ENCODE peak calls at places on chromosomes 13 and 19, in four cellular contexts. L is kidney epithelial cell, K is germinal center, N is iris pigment epithelial cell. P is an unnamed sample.

GRCh38 chr13:34779171-34779570 is 162.9 kb upstream of the NBEA start:
- DNase-seq in K (no peak), L (no peak), N (peak; percentile 1), P (no peak)

GRCh38 chr13:59364508-59365187 is 799.1 kb downstream of the DIAPH3 start:
- DNase-seq in L (no peak), K (no peak), N (no peak), P (no peak)

GRCh38 chr13:100175803-100176182 is 86.9 kb downstream of the PCCA start:
- DNase-seq in L (no peak), N (no peak), K (no peak), P (no peak)

GRCh38 chr19:690203-690602 is 5.0 kb downstream of the PRSS57 start:
- DNase-seq in N (no peak), L (no peak), K (no peak), P (no peak)

GRCh38 chr19:58429745-58430144 is 10.2 kb downstream of the ZNF132 start:
- DNase-seq in N (no peak), L (no peak), K (no peak), P (no peak)

GRCh38 chr19:38263696-38264485 is 482 bp upstream of the SPINT2 start:
- DNase-seq in K (peak; percentile 94), N (peak; percentile 23), L (peak; percentile 81), P (peak; percentile 93)

GRCh38 chr19:30428856-30429255 is 56.7 kb downstream of the ZNF536 start:
- DNase-seq in K (no peak), L (no peak), N (no peak), P (no peak)

GRCh38 chr13:112875627-112876026 is 93.4 kb upstream of the MCF2L start:
- DNase-seq in K (no peak), N (no peak), L (no peak), P (no peak)

GRCh38 chr13:66329988-66330429 is 900.1 kb downstream of the PCDH9 start:
- DNase-seq in N (peak; percentile 28), K (no peak), L (no peak), P (no peak)

GRCh38 chr13:51645154-51645650 is 60.9 kb downstream of the WDFY2 start:
- DNase-seq in L (no peak), K (peak; percentile 20), N (peak; percentile 87), P (peak; percentile 69)

GRCh38 chr13:99975626-99976025 is 4.1 kb upstream of the ZIC5 start:
- DNase-seq in K (no peak), L (no peak), N (no peak), P (no peak)

GRCh38 chr19:46840157-46840942 is 10.3 kb downstream of the AP2S1 start:
- DNase-seq in K (peak; percentile 71), L (no peak), N (peak; percentile 54), P (peak; percentile 60)

GRCh38 chr13:35856721-35857346 is 274.3 kb downstream of the DCLK1 start:
- DNase-seq in K (no peak), L (no peak), N (no peak), P (peak; percentile 22)

GRCh38 chr13:43760257-43760656 is 26.5 kb downstream of the ENOX1 start:
- DNase-seq in L (no peak), N (no peak), K (no peak), P (no peak)

GRCh38 chr19:49335071-49335783 is at the start of gene CD37:
- DNase-seq in K (peak; percentile 72), N (no peak), L (no peak), P (no peak)

GRCh38 chr19:33469171-33470039 is 52.2 kb downstream of the PEPD start:
- DNase-seq in L (no peak), K (no peak), N (no peak), P (no peak)

GRCh38 chr19:18424122-18424889 is 5.1 kb downstream of the SSBP4 start:
- DNase-seq in L (no peak), K (peak; percentile 4), N (no peak), P (no peak)